ENCODE peak calls at places on chromosomes 11 and 22, in five cellular contexts. K is astrocyte of the cerebellum, Z is epithelial cell of proximal tubule, V is nucleus accumbens, J is HEK293T. T is an unnamed sample.

GRCh38 chr22:36753120-36753802 is 22.7 kb downstream of the IFT27 start:
- DNase-seq in K (no peak), J (no peak), Z (no peak), V (no peak), T (no peak)

GRCh38 chr11:61041755-61042518 is 60.4 kb upstream of the CD5 start:
- DNase-seq in J (no peak), Z (no peak), K (no peak), V (no peak), T (no peak)

GRCh38 chr11:97722065-97722464 is 1298.7 kb upstream of the CNTN5 start:
- DNase-seq in K (peak; percentile 85), Z (peak; percentile 66), V (no peak), J (no peak), T (no peak)

GRCh38 chr22:30829901-30830550 is 135.4 kb downstream of the OSBP2 start:
- DNase-seq in J (no peak), V (no peak), Z (no peak), K (peak; percentile 46), T (no peak)

GRCh38 chr11:134652586-134653255 is 240.7 kb upstream of the B3GAT1 start:
- DNase-seq in V (no peak), Z (no peak), J (no peak), K (no peak), T (no peak)

GRCh38 chr22:25554321-25555088 is 10.0 kb upstream of the GRK3 start:
- DNase-seq in V (no peak), K (no peak), Z (no peak), J (no peak), T (peak; percentile 29)

GRCh38 chr11:47104337-47104950 is 72.2 kb downstream of the ARFGAP2 start:
- DNase-seq in J (no peak), Z (peak; percentile 20), V (no peak), K (peak; percentile 36), T (no peak)

GRCh38 chr11:11574373-11574772 is 47.4 kb downstream of the GALNT18 start:
- DNase-seq in Z (no peak), V (no peak), K (no peak), J (no peak), T (no peak)

GRCh38 chr11:95084509-95084908 is 5.1 kb upstream of the ENDOD1 start:
- DNase-seq in J (no peak), Z (no peak), K (no peak), V (no peak), T (no peak)

GRCh38 chr22:38272373-38273134 is at the start of gene TMEM184B:
- DNase-seq in J (peak; percentile 100), V (peak; percentile 62), K (no peak), Z (no peak), T (peak; percentile 74)

GRCh38 chr11:15222777-15223176 is 108.1 kb downstream of the INSC start:
- DNase-seq in J (no peak), V (no peak), Z (no peak), K (no peak), T (no peak)

GRCh38 chr22:44037519-44038370 is 13.6 kb downstream of the PARVB start:
- DNase-seq in Z (peak; percentile 67), K (peak; percentile 75), V (no peak), J (no peak), T (peak; percentile 74)